ENCODE peak calls at places on chromosomes 5 and 9, in five cellular contexts. Q, L, F, D and V are unnamed samples.

GRCh38 chr5:79261907-79262306 is 26.0 kb downstream of the JMY start:
- DNase-seq in F (no peak), Q (no peak), L (no peak), D (no peak), V (no peak)

GRCh38 chr9:128902351-128903078 is 18.3 kb upstream of the PHYHD1 start:
- DNase-seq in L (peak), Q (no peak), D (no peak), F (no peak), V (peak)

GRCh38 chr9:94915476-94916450 is 189.3 kb downstream of the AOPEP start:
- DNase-seq in Q (no peak), L (no peak), F (no peak), D (no peak), V (no peak)

GRCh38 chr9:13064676-13065075 is 214.8 kb downstream of the MPDZ start:
- DNase-seq in L (no peak), Q (no peak), F (no peak), D (no peak), V (no peak)

GRCh38 chr9:109906766-109907382 is 126.9 kb downstream of the PALM2AKAP2 start:
- DNase-seq in Q (no peak), F (no peak), D (no peak), L (no peak), V (no peak)

GRCh38 chr9:93002700-93003099 is 55.4 kb downstream of the FGD3 start:
- DNase-seq in D (no peak), F (no peak), L (no peak), Q (no peak), V (no peak)

GRCh38 chr5:134982230-134982629 is 14.5 kb downstream of the CATSPER3 start:
- DNase-seq in F (no peak), Q (no peak), L (no peak), D (no peak), V (no peak)

GRCh38 chr5:59557572-59557971 is 336.0 kb downstream of the PDE4D start:
- DNase-seq in D (no peak), F (no peak), L (no peak), Q (no peak), V (no peak)

GRCh38 chr9:91060520-91061343 is 259.1 kb downstream of the SYK start:
- DNase-seq in Q (no peak), L (no peak), F (no peak), D (no peak), V (no peak)

GRCh38 chr5:53448851-53449250 is 31.6 kb upstream of the FST start:
- DNase-seq in F (no peak), Q (no peak), D (no peak), L (no peak), V (no peak)

GRCh38 chr5:6510132-6510531 is 61.5 kb downstream of the UBE2QL1 start:
- DNase-seq in L (no peak), Q (no peak), F (no peak), D (no peak), V (no peak)

DNA sequence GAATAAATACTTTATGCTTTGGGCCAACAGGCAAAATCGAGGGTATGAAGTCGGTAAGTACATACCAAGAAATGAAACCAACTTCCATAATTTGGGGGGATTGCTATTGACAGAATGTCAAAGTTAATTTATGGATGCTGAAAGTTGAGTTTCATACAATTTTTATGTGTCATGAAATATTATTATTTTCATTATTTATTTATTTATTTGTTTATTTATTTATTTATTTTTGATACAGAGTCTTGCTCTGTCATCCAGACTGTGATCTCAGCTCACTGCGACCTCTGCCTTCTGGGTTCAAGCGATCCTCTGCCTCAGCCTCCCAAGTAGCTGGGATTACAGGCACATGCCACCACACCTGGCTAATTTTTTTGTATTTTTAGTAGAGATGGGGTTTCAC is 4.5 kb upstream of the GMCL2 start:
- DNase-seq in L (no peak), Q (no peak), D (no peak), F (no peak), V (no peak)
- TF ChIP-seq TAF1 in L (no peak), Q (no peak), D (no peak), F (no peak), V (no peak)

DNA sequence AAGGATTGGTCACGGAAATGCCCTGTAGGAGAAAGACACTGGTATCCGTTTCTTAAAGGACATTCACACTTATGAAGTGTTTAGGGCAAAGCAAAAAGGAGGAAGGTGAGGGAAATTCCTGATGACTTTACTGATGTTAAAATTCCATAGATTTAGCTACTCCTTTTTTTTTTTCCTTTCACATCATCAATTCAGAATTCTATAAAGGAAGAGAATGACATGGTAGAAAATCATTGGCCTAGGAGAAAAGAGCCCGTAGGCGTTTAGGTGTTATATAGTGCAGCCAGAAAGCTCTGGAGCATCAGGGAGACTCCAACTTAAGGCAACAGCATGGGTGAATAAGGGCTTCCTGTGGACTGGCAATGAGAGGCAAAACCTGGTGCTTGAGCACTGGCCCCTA is at the start of gene TSLP:
- DNase-seq in D (no peak), Q (no peak), F (no peak), L (no peak), V (no peak)
- TF ChIP-seq TAF1 in D (no peak), Q (no peak), F (no peak), L (no peak), V (no peak)

GRCh38 chr9:107557236-107557990 is 67.8 kb upstream of the KLF4 start:
- DNase-seq in F (no peak), L (no peak), D (no peak), Q (no peak), V (no peak)
- TF ChIP-seq TAF1 in F (no peak), L (no peak), D (no peak), Q (no peak), V (no peak)

DNA sequence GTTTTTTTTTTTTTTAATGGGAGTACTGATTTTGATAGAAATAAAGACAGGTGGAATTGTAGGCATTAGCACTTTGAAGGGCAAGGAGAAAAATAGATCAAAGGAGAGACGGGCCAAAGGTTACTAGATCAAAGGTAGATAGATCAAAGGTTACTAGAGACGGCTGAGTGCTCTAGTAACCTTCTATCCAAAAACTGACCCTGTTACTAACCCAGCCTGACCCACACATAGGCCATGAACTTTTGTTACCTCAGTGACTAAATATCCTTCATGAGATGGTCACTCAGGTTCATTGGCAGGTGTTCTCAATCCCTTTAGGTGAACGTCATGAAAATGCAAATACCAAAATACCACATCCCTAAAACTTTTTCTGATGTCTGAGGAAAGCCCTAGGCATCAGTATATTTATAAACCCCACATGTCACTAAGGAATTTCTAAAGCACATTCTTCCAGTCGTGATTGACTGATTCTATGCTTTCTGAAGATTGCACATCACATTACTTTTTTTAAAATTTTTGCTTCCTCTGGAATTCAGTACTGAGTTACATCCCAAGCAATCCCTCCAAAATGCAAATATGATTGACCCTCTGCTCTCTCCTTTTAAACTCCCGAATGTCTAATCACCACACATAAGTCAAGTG is 772.7 kb downstream of the BRINP1 start:
- DNase-seq in D (no peak), F (no peak), Q (no peak), L (no peak), V (no peak)
- TF ChIP-seq TAF1 in D (no peak), F (no peak), Q (no peak), L (no peak), V (no peak)